ENCODE peak calls at places on chromosomes 11 and 22, in ten cellular contexts. O is cardiac muscle cell; R is naive thymus-derived CD4-positive, alpha-beta T cell; N is esophagus squamous epithelium; V is heart left ventricle; G is heart right ventricle; C is colonic mucosa; Z is GM23248; E is SJSA1; X is CD8-positive, alpha-beta memory T cell. Y is an unnamed sample. For H3K36me3, the result is how much of the 10 kb centered on the place peaks cover.

GRCh38 chr22:45429424-45429823 is 15.9 kb downstream of the RIBC2 start:
- DNase-seq in X (no peak), R (no peak), G (no peak), O (no peak), V (no peak), C (no peak), Z (no peak), N (no peak), E (no peak), Y (no peak)

GRCh38 chr11:79263001-79263400 is 177.8 kb downstream of the TENM4 start:
- DNase-seq in C (no peak), R (no peak), V (peak), Z (no peak), G (peak), N (no peak), E (no peak), X (no peak), O (no peak), Y (no peak)

GRCh38 chr11:60993611-60994010 is 22.1 kb downstream of the CD6 start:
- DNase-seq in V (no peak), R (peak), E (no peak), Z (no peak), O (no peak), X (no peak), C (no peak), G (no peak), N (no peak), Y (no peak)

GRCh38 chr11:34620820-34621792 is at the start of gene EHF:
- DNase-seq in N (no peak), R (no peak), G (no peak), C (peak), O (no peak), X (no peak), Z (no peak), V (no peak), E (no peak), Y (no peak)

GRCh38 chr11:69470793-69471192 is 10.7 kb upstream of the LINC01488 start:
- DNase-seq in X (no peak), Z (no peak), E (no peak), O (no peak), V (peak), N (no peak), C (no peak), R (no peak), G (no peak), Y (no peak)

GRCh38 chr11:70078095-70078795 is at the start of gene ANO1:
- DNase-seq in E (no peak), Z (peak), N (no peak), G (peak), V (no peak), X (no peak), C (no peak), R (no peak), O (peak), Y (no peak)

GRCh38 chr11:72856065-72856464 is 41.9 kb downstream of the ATG16L2 start:
- DNase-seq in N (no peak), R (no peak), V (no peak), G (no peak), Z (no peak), C (no peak), X (no peak), E (no peak), O (peak), Y (no peak)

GRCh38 chr22:44620841-44621382 is 81.1 kb upstream of the PRR5 start:
- DNase-seq in O (no peak), E (no peak), V (peak), N (no peak), G (no peak), Z (no peak), X (no peak), R (no peak), C (no peak), Y (no peak)

GRCh38 chr11:27215471-27216267 is 147.3 kb downstream of the CCDC34 start:
- DNase-seq in V (peak), N (no peak), Z (no peak), O (no peak), X (no peak), G (peak), C (peak), E (no peak), R (no peak), Y (no peak)

GRCh38 chr22:35301370-35301874 is 1.7 kb downstream of the TOM1 start:
- DNase-seq in Z (peak), O (peak), V (no peak), C (no peak), E (no peak), X (no peak), R (no peak), N (no peak), G (no peak), Y (no peak)

GRCh38 chr11:102014756-102015155 is 32.5 kb upstream of the CFAP300 start:
- DNase-seq in Z (no peak), C (no peak), X (no peak), G (no peak), E (no peak), V (no peak), O (no peak), R (no peak), N (no peak), Y (no peak)

GRCh38 chr11:1406571-1407485 is 17.1 kb downstream of the BRSK2 start:
- DNase-seq in R (no peak), E (no peak), X (no peak), C (no peak), Z (no peak), G (no peak), V (no peak), O (no peak), N (no peak), Y (no peak)

GRCh38 chr11:84414936-84415335 is 1128.8 kb upstream of the CCDC90B start:
- DNase-seq in X (no peak), E (no peak), Z (no peak), R (no peak), C (no peak), V (no peak), G (no peak), N (no peak), O (no peak), Y (no peak)

GRCh38 chr22:23767673-23768548 is at the start of gene CHCHD10:
- DNase-seq in C (peak), G (peak), Z (peak), E (peak), R (peak), N (no peak), X (peak), V (peak), O (peak), Y (peak)

GRCh38 chr11:95154514-95154913 is 64.9 kb downstream of the ENDOD1 start:
- DNase-seq in N (no peak), Z (peak), C (peak), O (peak), E (no peak), X (no peak), R (peak), G (no peak), V (no peak), Y (peak)

GRCh38 chr11:97815667-97816066 is 1205.1 kb upstream of the CNTN5 start:
- DNase-seq in G (no peak), V (no peak), C (no peak), E (no peak), O (peak), N (no peak), R (no peak), Z (no peak), X (no peak), Y (no peak)

GRCh38 chr11:103359221-103359620 is 250.0 kb downstream of the DYNC2H1 start:
- DNase-seq in N (no peak), G (no peak), V (no peak), E (no peak), R (no peak), C (no peak), O (no peak), Z (no peak), X (no peak), Y (no peak)

GRCh38 chr22:45580703-45581381 is 78.2 kb downstream of the FBLN1 start:
- DNase-seq in X (no peak), O (no peak), G (no peak), C (no peak), V (no peak), N (no peak), R (no peak), E (no peak), Z (no peak), Y (no peak)

GRCh38 chr11:58739725-58740430 is 8.1 kb upstream of the GLYAT start:
- DNase-seq in C (no peak), N (no peak), O (no peak), R (no peak), V (no peak), Z (peak), X (no peak), E (peak), G (no peak), Y (no peak)

GRCh38 chr11:35905901-35906661 is 37.8 kb upstream of the LDLRAD3 start:
- DNase-seq in O (peak), N (no peak), Z (no peak), V (no peak), X (no peak), R (no peak), G (no peak), C (no peak), E (peak), Y (no peak)

GRCh38 chr11:44912270-44912987 is 38.3 kb downstream of the TP53I11 start:
- DNase-seq in G (peak), R (no peak), C (no peak), N (no peak), E (no peak), O (no peak), V (no peak), X (no peak), Z (no peak), Y (no peak)

GRCh38 chr11:35923452-35923851 is 20.4 kb upstream of the LDLRAD3 start:
- DNase-seq in C (no peak), X (no peak), Z (no peak), V (no peak), N (no peak), R (no peak), O (peak), E (no peak), G (no peak), Y (no peak)

GRCh38 chr11:130765951-130766649 is 150.2 kb downstream of the SNX19 start:
- DNase-seq in X (no peak), G (no peak), V (no peak), Z (peak), O (no peak), C (no peak), E (no peak), R (no peak), N (no peak), Y (no peak)

GRCh38 chr11:110629594-110629993 is 82.6 kb downstream of the ARHGAP20 start:
- DNase-seq in V (no peak), Z (no peak), E (no peak), X (no peak), C (no peak), N (no peak), R (no peak), O (no peak), G (no peak), Y (no peak)

GRCh38 chr22:21951931-21952465 is 650 bp downstream of the PPM1F start:
- DNase-seq in G (peak), N (no peak), R (peak), X (no peak), C (peak), E (no peak), Z (peak), V (peak), O (peak), Y (no peak)

GRCh38 chr11:34249439-34250073 is 108.3 kb downstream of the ABTB2 start:
- DNase-seq in G (no peak), O (no peak), R (no peak), E (no peak), Z (no peak), C (no peak), X (no peak), V (no peak), N (no peak), Y (no peak)

GRCh38 chr11:63869686-63870085 is 30.8 kb downstream of the MARK2 start:
- DNase-seq in O (no peak), X (peak), R (no peak), G (no peak), N (no peak), E (no peak), V (no peak), Z (no peak), C (no peak), Y (peak)

GRCh38 chr22:29883045-29883830 is at the start of gene MTMR3:
- DNase-seq in C (peak), V (peak), N (peak), O (peak), X (peak), R (peak), Z (peak), G (peak), E (peak), Y (peak)

GRCh38 chr11:80412604-80413003 is 971.8 kb upstream of the TENM4 start:
- DNase-seq in V (no peak), E (no peak), C (no peak), G (no peak), R (no peak), X (no peak), Z (no peak), O (no peak), N (no peak), Y (no peak)

GRCh38 chr11:359181-359714 is 10.1 kb upstream of the B4GALNT4 start:
- DNase-seq in G (no peak), Z (no peak), V (no peak), C (no peak), E (no peak), N (no peak), X (no peak), O (no peak), R (no peak), Y (no peak)

GRCh38 chr11:17129003-17129402 is 51.5 kb upstream of the RPS13 start:
- DNase-seq in G (no peak), E (peak), O (no peak), Z (peak), R (no peak), N (no peak), C (no peak), X (no peak), V (no peak), Y (no peak)

DNA sequence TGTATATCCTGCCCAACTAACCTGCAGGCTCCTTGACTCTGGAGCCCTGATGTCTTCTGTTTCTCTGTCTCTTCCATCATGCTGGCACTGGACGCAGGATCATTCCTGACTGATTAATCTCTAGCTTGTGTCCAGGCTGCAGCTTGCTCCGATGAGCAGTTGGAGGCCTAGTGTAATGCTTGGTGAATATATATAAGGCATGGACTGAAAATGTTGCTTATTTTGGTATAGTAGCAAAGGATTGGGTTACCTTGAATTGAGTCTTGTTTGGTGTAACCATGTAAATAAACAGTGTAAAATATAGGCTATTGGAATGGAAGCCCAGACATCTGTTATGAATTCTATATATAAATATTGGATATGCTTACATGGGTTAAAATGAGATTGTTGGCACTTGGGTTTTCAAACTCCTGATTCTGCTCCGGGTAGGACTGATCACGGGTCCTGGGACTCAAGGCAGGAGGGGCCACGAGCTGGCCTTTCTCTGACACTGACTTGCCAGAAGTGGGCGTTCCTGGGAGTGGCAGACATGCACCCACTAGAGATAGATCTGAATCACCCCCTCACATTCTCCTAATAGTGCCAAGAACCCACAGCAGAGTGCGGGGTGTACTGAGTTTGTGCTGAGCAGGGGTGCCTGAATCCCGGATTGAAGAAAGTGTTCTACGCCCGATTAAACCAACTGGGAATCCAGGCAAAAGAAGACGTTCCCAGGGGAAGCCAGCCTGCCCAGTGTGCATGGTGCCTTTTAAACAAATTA is 25.8 kb downstream of the LRP5 start:
- DNase-seq in N (no peak), Z (peak), G (no peak), R (no peak), X (no peak), O (no peak), V (no peak), C (no peak), E (no peak), Y (no peak)
- H3K27ac ChIP-seq in N (peak), Z (peak), G (peak), R (no peak), X (no peak), O (no peak), V (peak), C (no peak), E (no peak), Y (no peak)

GRCh38 chr22:36796629-36797175 is 20.1 kb downstream of the PVALB start:
- DNase-seq in O (no peak), Z (no peak), V (no peak), E (no peak), N (no peak), R (no peak), X (no peak), G (no peak), C (no peak), Y (no peak)
- H3K4me3 ChIP-seq in O (no peak), Z (no peak), V (no peak), E (no peak), N (no peak), R (no peak), X (no peak), G (no peak), C (no peak), Y (no peak)

DNA sequence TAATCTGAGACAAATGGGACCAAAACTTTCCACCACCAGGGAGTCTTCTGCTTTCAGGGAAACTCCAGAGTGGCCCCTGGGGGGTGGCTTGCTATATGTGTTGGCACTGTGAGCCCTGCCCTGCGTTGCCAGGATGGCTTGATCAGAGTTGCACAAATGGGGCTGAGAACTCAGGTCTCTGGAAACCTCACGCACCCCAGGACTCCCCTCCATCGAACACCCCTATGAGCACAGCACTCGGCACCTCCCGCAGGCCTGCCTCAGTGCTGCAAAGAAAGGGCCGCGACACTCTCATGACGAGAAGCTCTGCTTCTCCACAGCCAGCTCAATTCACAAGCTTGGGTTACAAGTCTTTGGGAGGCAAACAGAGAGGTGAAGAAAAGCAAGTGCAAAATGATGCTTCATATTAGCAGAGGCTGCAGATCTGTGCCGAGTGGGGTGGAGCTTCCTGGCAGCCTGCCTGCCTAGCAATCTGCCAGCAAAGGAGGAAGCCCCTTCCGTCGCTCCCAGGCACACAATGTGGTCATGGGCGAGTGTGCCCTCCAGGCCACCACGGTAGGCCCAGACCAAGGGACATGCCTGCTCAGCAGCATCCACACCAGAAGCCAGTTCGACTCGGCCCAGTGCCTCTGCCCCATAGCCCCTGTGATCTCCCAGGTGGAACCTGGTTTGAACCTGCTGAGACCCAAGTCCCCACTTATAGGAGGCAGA is 55.7 kb downstream of the MYH9 start:
- DNase-seq in E (peak), G (peak), Z (peak), R (peak), C (peak), V (peak), O (peak), X (peak), N (no peak), Y (peak)
- H3K36me3 ChIP-seq in E (half or more), G (under half), Z (under half), R (under half), C (under half), V (under half), O (under half), X (under half), N (under half), Y (half or more)

DNA sequence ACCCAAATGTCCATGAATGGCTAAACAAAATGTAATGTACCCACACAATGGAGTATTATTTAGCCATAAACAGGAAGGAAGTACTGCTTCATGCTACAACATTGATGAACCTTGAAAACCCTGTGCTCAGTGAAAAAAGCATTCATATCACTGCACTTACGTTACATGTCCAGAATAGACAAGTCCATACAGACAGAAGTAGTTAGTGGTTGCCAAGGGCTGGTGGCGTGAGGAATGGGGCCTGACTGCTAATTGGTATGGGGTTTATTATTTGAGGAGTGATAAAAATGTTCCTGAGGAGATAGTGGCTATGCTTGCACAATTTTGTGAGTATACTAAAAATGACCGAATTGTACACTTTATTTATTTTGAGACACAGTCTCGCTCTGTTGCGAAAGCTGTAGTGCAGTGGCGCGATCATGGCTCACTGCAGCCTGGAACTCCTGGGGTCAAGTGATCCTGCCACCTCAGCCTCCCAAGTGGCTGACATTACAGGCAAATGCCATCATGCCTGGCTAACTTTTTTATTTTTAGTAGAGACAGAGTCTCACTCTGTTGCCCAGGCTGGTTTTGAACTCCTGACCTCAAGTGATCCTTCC is 7.7 kb upstream of the SYVN1 start:
- DNase-seq in O (no peak), R (no peak), E (no peak), N (no peak), G (no peak), X (no peak), V (no peak), C (no peak), Z (no peak), Y (no peak)
- H3K27ac ChIP-seq in O (no peak), R (no peak), E (no peak), N (no peak), G (no peak), X (no peak), V (no peak), C (no peak), Z (no peak), Y (no peak)

Y was measured in CD4-positive, CD25-positive, alpha-beta regulatory T cell.